ENCODE peak calls at places on chromosomes 4 and X, in five cellular contexts. One of them, this sample, is unnamed. For H3K4me1, the result is how much of the 10 kb centered on the place peaks cover.

GRCh38 chr4:79855081-79855480 is 217.9 kb downstream of the ANTXR2 start:
- DNase-seq in astrocyte: no peak
- DNase-seq in colonic mucosa: no peak
- DNase-seq in CD8-positive, alpha-beta T cell: no peak
- DNase-seq in testis: no peak
- DNase-seq in this sample: no peak

GRCh38 chrX:23901805-23902204 is 5.9 kb downstream of the APOO start:
- DNase-seq in CD8-positive, alpha-beta T cell: no peak
- DNase-seq in colonic mucosa: peak
- DNase-seq in testis: peak
- DNase-seq in astrocyte: peak
- DNase-seq in this sample: peak

GRCh38 chr4:52943644-52944043 is 81.5 kb downstream of the RASL11B start:
- DNase-seq in astrocyte: no peak
- DNase-seq in testis: no peak
- DNase-seq in colonic mucosa: no peak
- DNase-seq in CD8-positive, alpha-beta T cell: no peak
- DNase-seq in this sample: no peak

GRCh38 chr4:8306511-8307021 is 37.0 kb downstream of the HTRA3 start:
- DNase-seq in CD8-positive, alpha-beta T cell: no peak
- DNase-seq in testis: peak
- DNase-seq in astrocyte: no peak
- DNase-seq in colonic mucosa: no peak
- DNase-seq in this sample: peak

GRCh38 chrX:21725498-21725897 is 32.4 kb downstream of the SMPX start:
- DNase-seq in testis: no peak
- DNase-seq in colonic mucosa: no peak
- DNase-seq in astrocyte: no peak
- DNase-seq in CD8-positive, alpha-beta T cell: no peak
- DNase-seq in this sample: no peak

GRCh38 chr4:182628000-182628399 is 289.2 kb downstream of the DCTD start:
- DNase-seq in testis: no peak
- DNase-seq in CD8-positive, alpha-beta T cell: no peak
- DNase-seq in astrocyte: no peak
- DNase-seq in colonic mucosa: no peak
- DNase-seq in this sample: no peak

GRCh38 chr4:8910822-8911310 is 39.2 kb upstream of the HMX1 start:
- DNase-seq in astrocyte: no peak
- DNase-seq in testis: peak
- DNase-seq in colonic mucosa: no peak
- DNase-seq in CD8-positive, alpha-beta T cell: no peak
- DNase-seq in this sample: no peak

GRCh38 chr4:148442830-148443549 is 776 bp upstream of the NR3C2 start:
- DNase-seq in colonic mucosa: no peak
- DNase-seq in testis: no peak
- DNase-seq in astrocyte: no peak
- DNase-seq in CD8-positive, alpha-beta T cell: no peak
- DNase-seq in this sample: peak

GRCh38 chrX:37921758-37922157 is 74.4 kb upstream of the DYNLT3 start:
- DNase-seq in colonic mucosa: no peak
- DNase-seq in testis: no peak
- DNase-seq in CD8-positive, alpha-beta T cell: no peak
- DNase-seq in astrocyte: peak
- DNase-seq in this sample: no peak

GRCh38 chr4:153520227-153520626 is 54.1 kb downstream of the TMEM131L start:
- DNase-seq in CD8-positive, alpha-beta T cell: no peak
- DNase-seq in astrocyte: no peak
- DNase-seq in testis: no peak
- DNase-seq in colonic mucosa: peak
- DNase-seq in this sample: no peak
- H3K4me1 ChIP-seq in CD8-positive, alpha-beta T cell: half or more
- H3K4me1 ChIP-seq in astrocyte: under half
- H3K4me1 ChIP-seq in testis: under half
- H3K4me1 ChIP-seq in colonic mucosa: under half
- H3K4me1 ChIP-seq in this sample: under half

GRCh38 chr4:158813113-158813512 is 44.3 kb downstream of the FNIP2 start:
- DNase-seq in CD8-positive, alpha-beta T cell: no peak
- DNase-seq in colonic mucosa: no peak
- DNase-seq in astrocyte: no peak
- DNase-seq in testis: no peak
- DNase-seq in this sample: no peak

GRCh38 chr4:158811216-158811540 is 42.4 kb downstream of the FNIP2 start:
- DNase-seq in astrocyte: no peak
- DNase-seq in testis: no peak
- DNase-seq in colonic mucosa: no peak
- DNase-seq in CD8-positive, alpha-beta T cell: no peak
- DNase-seq in this sample: no peak

GRCh38 chr4:158811704-158812103 is 42.9 kb downstream of the FNIP2 start:
- DNase-seq in CD8-positive, alpha-beta T cell: no peak
- DNase-seq in testis: no peak
- DNase-seq in astrocyte: no peak
- DNase-seq in colonic mucosa: peak
- DNase-seq in this sample: no peak

GRCh38 chr4:158812133-158812532 is 43.3 kb downstream of the FNIP2 start:
- DNase-seq in colonic mucosa: no peak
- DNase-seq in astrocyte: no peak
- DNase-seq in testis: no peak
- DNase-seq in CD8-positive, alpha-beta T cell: no peak
- DNase-seq in this sample: no peak

GRCh38 chr4:158812543-158812942 is 43.7 kb downstream of the FNIP2 start:
- DNase-seq in testis: no peak
- DNase-seq in colonic mucosa: no peak
- DNase-seq in CD8-positive, alpha-beta T cell: no peak
- DNase-seq in astrocyte: no peak
- DNase-seq in this sample: no peak
- H3K4me1 ChIP-seq in testis: under half
- H3K4me1 ChIP-seq in colonic mucosa: under half
- H3K4me1 ChIP-seq in CD8-positive, alpha-beta T cell: under half
- H3K4me1 ChIP-seq in astrocyte: under half
- H3K4me1 ChIP-seq in this sample: half or more

GRCh38 chr4:113971706-113972360 is 7.6 kb downstream of the ARSJ start:
- DNase-seq in astrocyte: peak
- DNase-seq in colonic mucosa: no peak
- DNase-seq in CD8-positive, alpha-beta T cell: no peak
- DNase-seq in testis: no peak
- DNase-seq in this sample: no peak
- H3K4me1 ChIP-seq in astrocyte: under half
- H3K4me1 ChIP-seq in colonic mucosa: under half
- H3K4me1 ChIP-seq in CD8-positive, alpha-beta T cell: under half
- H3K4me1 ChIP-seq in testis: under half
- H3K4me1 ChIP-seq in this sample: under half

GRCh38 chr4:18579222-18579621 is 557.7 kb upstream of the LCORL start:
- DNase-seq in astrocyte: no peak
- DNase-seq in testis: no peak
- DNase-seq in colonic mucosa: no peak
- DNase-seq in CD8-positive, alpha-beta T cell: no peak
- DNase-seq in this sample: no peak
- H3K4me1 ChIP-seq in astrocyte: under half
- H3K4me1 ChIP-seq in testis: under half
- H3K4me1 ChIP-seq in colonic mucosa: under half
- H3K4me1 ChIP-seq in CD8-positive, alpha-beta T cell: under half
- H3K4me1 ChIP-seq in this sample: under half

DNA sequence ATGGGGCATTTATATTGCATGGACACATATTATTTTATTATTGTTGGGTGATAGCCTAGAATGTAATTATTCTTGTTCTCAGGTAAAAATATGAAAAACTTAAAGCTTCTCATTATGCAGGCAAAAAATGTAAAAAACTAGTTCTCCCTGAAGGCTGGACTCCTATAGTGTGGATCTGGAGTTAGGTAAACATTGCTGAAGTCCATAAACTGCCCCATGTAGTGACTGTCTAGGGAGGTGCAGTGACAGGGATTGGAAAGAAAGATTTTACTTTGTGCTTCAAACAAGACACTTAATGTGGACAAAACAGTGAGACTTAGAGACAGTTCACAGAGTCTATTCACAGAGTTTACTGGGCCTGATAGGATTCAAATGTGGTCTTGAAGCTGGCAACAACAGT is 17.0 kb downstream of the ADH6 start:
- DNase-seq in testis: no peak
- DNase-seq in astrocyte: no peak
- DNase-seq in colonic mucosa: no peak
- DNase-seq in CD8-positive, alpha-beta T cell: no peak
- DNase-seq in this sample: no peak
- H3K4me1 ChIP-seq in testis: under half
- H3K4me1 ChIP-seq in astrocyte: under half
- H3K4me1 ChIP-seq in colonic mucosa: under half
- H3K4me1 ChIP-seq in CD8-positive, alpha-beta T cell: under half
- H3K4me1 ChIP-seq in this sample: under half

GRCh38 chr4:104166749-104167148 is 327.9 kb downstream of the CXXC4 start:
- DNase-seq in CD8-positive, alpha-beta T cell: no peak
- DNase-seq in astrocyte: no peak
- DNase-seq in testis: no peak
- DNase-seq in colonic mucosa: no peak
- DNase-seq in this sample: no peak

GRCh38 chr4:104163820-104164219 is 330.9 kb downstream of the CXXC4 start:
- DNase-seq in CD8-positive, alpha-beta T cell: no peak
- DNase-seq in colonic mucosa: no peak
- DNase-seq in testis: no peak
- DNase-seq in astrocyte: peak
- DNase-seq in this sample: no peak

DNA sequence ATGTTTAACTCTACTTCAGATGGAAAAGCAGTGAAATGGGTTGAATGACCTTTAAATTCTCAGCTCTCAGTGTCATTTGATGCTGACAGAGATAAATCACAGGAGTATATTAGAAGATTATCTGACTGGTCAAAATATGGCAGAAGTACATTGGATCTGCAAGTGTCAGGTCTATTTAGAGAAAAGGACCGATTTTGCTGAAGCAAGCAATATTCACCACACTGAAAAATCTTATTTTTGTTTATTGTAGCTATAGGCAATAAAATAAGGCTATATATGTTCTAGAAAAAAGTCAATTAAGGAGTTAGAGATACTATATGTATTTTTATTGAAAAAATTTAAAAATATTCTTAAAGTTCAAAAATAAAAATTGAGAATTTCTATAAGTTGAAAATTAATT is 325.3 kb downstream of the CXXC4 start:
- DNase-seq in astrocyte: no peak
- DNase-seq in testis: no peak
- DNase-seq in CD8-positive, alpha-beta T cell: no peak
- DNase-seq in colonic mucosa: no peak
- DNase-seq in this sample: no peak
- H3K4me1 ChIP-seq in astrocyte: under half
- H3K4me1 ChIP-seq in testis: under half
- H3K4me1 ChIP-seq in CD8-positive, alpha-beta T cell: under half
- H3K4me1 ChIP-seq in colonic mucosa: under half
- H3K4me1 ChIP-seq in this sample: under half

GRCh38 chr4:6231663-6232165 is 31.4 kb upstream of the JAKMIP1 start:
- DNase-seq in CD8-positive, alpha-beta T cell: no peak
- DNase-seq in testis: no peak
- DNase-seq in colonic mucosa: no peak
- DNase-seq in astrocyte: no peak
- DNase-seq in this sample: peak
- H3K4me1 ChIP-seq in CD8-positive, alpha-beta T cell: under half
- H3K4me1 ChIP-seq in testis: under half
- H3K4me1 ChIP-seq in colonic mucosa: under half
- H3K4me1 ChIP-seq in astrocyte: under half
- H3K4me1 ChIP-seq in this sample: under half

GRCh38 chrX:65677954-65678469 is 10.6 kb downstream of the MSN start:
- DNase-seq in CD8-positive, alpha-beta T cell: no peak
- DNase-seq in testis: peak
- DNase-seq in colonic mucosa: no peak
- DNase-seq in astrocyte: peak
- DNase-seq in this sample: peak
- H3K4me1 ChIP-seq in CD8-positive, alpha-beta T cell: half or more
- H3K4me1 ChIP-seq in testis: under half
- H3K4me1 ChIP-seq in colonic mucosa: under half
- H3K4me1 ChIP-seq in astrocyte: half or more
- H3K4me1 ChIP-seq in this sample: under half